ENCODE peak calls at places on chromosomes 6 and 20, in six cellular contexts. T is spleen, Z is iPS-NIHi11, I is mucosa of gallbladder, J is NCI-H460, E is hypothalamus. C is an unnamed sample.
A peak's percentile ranks its signal among the peaks of the same experiment; 100 is the strongest.

GRCh38 chr6:31680841-31681671 is at the start of gene LY6G5C:
- DNase-seq in T (peak; percentile 93), Z (peak; percentile 76), I (peak; percentile 85), J (peak; percentile 55), E (peak; percentile 79), C (peak; percentile 89)

GRCh38 chr20:36825374-36826104 is 50.4 kb upstream of the TLDC2 start:
- DNase-seq in T (no peak), Z (no peak), I (no peak), J (no peak), E (peak; percentile 28), C (no peak)

GRCh38 chr6:4017847-4018193 is 61.1 kb downstream of the FAM217A start:
- DNase-seq in T (no peak), Z (peak; percentile 18), I (no peak), J (no peak), E (no peak), C (peak; percentile 59)

GRCh38 chr6:151096255-151096612 is 143.5 kb upstream of the AKAP12 start:
- DNase-seq in T (no peak), Z (no peak), I (no peak), J (no peak), E (no peak), C (no peak)

GRCh38 chr20:53216856-53217576 is 244.9 kb downstream of the TSHZ2 start:
- DNase-seq in T (peak; percentile 93), Z (peak; percentile 88), I (peak; percentile 69), J (peak; percentile 23), E (peak; percentile 26), C (peak; percentile 66)

GRCh38 chr6:148747493-148748160 is 797 bp downstream of the UST start:
- DNase-seq in T (peak; percentile 93), Z (peak; percentile 56), I (peak; percentile 64), J (no peak), E (no peak), C (peak; percentile 35)

GRCh38 chr6:79111549-79111948 is 33.5 kb upstream of the PHIP start:
- DNase-seq in T (no peak), Z (no peak), I (no peak), J (no peak), E (no peak), C (no peak)

GRCh38 chr6:36220211-36220610 is 23.7 kb downstream of the BRPF3 start:
- DNase-seq in T (no peak), Z (no peak), I (no peak), J (no peak), E (no peak), C (no peak)

GRCh38 chr6:3209114-3210023 is 18.1 kb downstream of the TUBB2B start:
- DNase-seq in T (no peak), Z (peak; percentile 69), I (peak; percentile 65), J (peak; percentile 94), E (no peak), C (peak; percentile 92)

GRCh38 chr6:161067749-161068148 is 76.2 kb downstream of the MAP3K4 start:
- DNase-seq in T (no peak), Z (no peak), I (no peak), J (no peak), E (no peak), C (no peak)